ENCODE peak calls at places on chromosome 11, in seven cellular contexts. One of them, this sample, is unnamed. For H3K4me1, the result is how much of the 10 kb centered on the place peaks cover.

GRCh38 chr11:73493838-73494598 is 103.9 kb downstream of the FAM168A start:
- DNase-seq in left ventricle myocardium inferior: no peak
- DNase-seq in PC-9: peak
- DNase-seq in transverse colon: no peak
- DNase-seq in upper lobe of right lung: no peak
- DNase-seq in H9: peak
- DNase-seq in colonic mucosa: no peak
- DNase-seq in this sample: no peak

GRCh38 chr11:76700177-76701100 is 29.9 kb upstream of the LRRC32 start:
- DNase-seq in left ventricle myocardium inferior: no peak
- DNase-seq in PC-9: peak
- DNase-seq in transverse colon: no peak
- DNase-seq in upper lobe of right lung: no peak
- DNase-seq in H9: no peak
- DNase-seq in colonic mucosa: no peak
- DNase-seq in this sample: peak

GRCh38 chr11:92978226-92979111 is 9.0 kb downstream of the MTNR1B start:
- DNase-seq in left ventricle myocardium inferior: peak
- DNase-seq in PC-9: no peak
- DNase-seq in transverse colon: no peak
- DNase-seq in upper lobe of right lung: no peak
- DNase-seq in H9: no peak
- DNase-seq in colonic mucosa: no peak
- DNase-seq in this sample: no peak

GRCh38 chr11:122862091-122862490 is 20.5 kb upstream of the JHY start:
- DNase-seq in left ventricle myocardium inferior: no peak
- DNase-seq in PC-9: no peak
- DNase-seq in transverse colon: no peak
- DNase-seq in upper lobe of right lung: no peak
- DNase-seq in H9: no peak
- DNase-seq in colonic mucosa: no peak
- DNase-seq in this sample: no peak

GRCh38 chr11:111871693-111872161 is 346 bp upstream of the ALG9 start:
- DNase-seq in left ventricle myocardium inferior: no peak
- DNase-seq in PC-9: no peak
- DNase-seq in transverse colon: no peak
- DNase-seq in upper lobe of right lung: no peak
- DNase-seq in H9: no peak
- DNase-seq in colonic mucosa: no peak
- DNase-seq in this sample: no peak

GRCh38 chr11:46050652-46051051 is 70.6 kb downstream of the PHF21A start:
- DNase-seq in left ventricle myocardium inferior: no peak
- DNase-seq in PC-9: no peak
- DNase-seq in transverse colon: no peak
- DNase-seq in upper lobe of right lung: no peak
- DNase-seq in H9: no peak
- DNase-seq in colonic mucosa: no peak
- DNase-seq in this sample: no peak

GRCh38 chr11:27786331-27786730 is 86.1 kb upstream of the BDNF start:
- DNase-seq in left ventricle myocardium inferior: no peak
- DNase-seq in PC-9: no peak
- DNase-seq in transverse colon: no peak
- DNase-seq in upper lobe of right lung: no peak
- DNase-seq in H9: no peak
- DNase-seq in colonic mucosa: no peak
- DNase-seq in this sample: no peak

GRCh38 chr11:15412054-15412453 is 297.3 kb downstream of the INSC start:
- DNase-seq in left ventricle myocardium inferior: no peak
- DNase-seq in PC-9: no peak
- DNase-seq in transverse colon: no peak
- DNase-seq in upper lobe of right lung: no peak
- DNase-seq in H9: no peak
- DNase-seq in colonic mucosa: no peak
- DNase-seq in this sample: no peak

GRCh38 chr11:765025-765801 is 12.1 kb downstream of the GATD1 start:
- DNase-seq in left ventricle myocardium inferior: peak
- DNase-seq in PC-9: peak
- DNase-seq in transverse colon: peak
- DNase-seq in upper lobe of right lung: no peak
- DNase-seq in H9: peak
- DNase-seq in colonic mucosa: peak
- DNase-seq in this sample: peak

DNA sequence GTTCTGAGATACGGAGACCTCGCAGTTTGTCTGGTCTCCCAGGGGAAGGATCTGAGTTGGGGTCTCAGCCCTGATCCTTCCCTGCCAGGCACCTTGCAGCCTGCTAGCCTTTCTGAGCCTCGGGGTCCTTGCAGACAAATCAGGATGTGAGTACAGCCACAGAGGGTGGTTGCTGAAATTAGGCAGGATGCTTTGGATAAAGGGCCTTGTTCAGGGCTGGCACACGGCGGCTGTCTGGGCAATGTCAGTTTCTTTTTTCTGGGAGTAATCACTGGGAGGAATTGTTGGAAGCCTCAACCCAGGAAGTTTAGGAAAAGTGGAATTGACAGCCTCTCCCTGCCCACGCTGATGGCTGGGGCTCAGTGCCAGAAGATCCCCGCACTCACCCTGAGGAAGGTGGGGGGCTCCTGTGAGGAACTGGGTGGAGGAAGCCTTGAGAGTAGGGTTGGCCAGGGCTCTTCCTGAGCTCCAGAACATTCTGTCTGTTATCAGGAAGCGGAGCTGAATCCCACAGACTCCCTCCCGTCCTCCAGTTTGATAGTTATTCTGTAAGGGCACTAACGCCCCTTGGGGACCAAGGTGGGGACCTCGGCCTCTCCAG is 37.4 kb downstream of the CD82 start:
- DNase-seq in left ventricle myocardium inferior: no peak
- DNase-seq in PC-9: no peak
- DNase-seq in transverse colon: no peak
- DNase-seq in upper lobe of right lung: no peak
- DNase-seq in H9: no peak
- DNase-seq in colonic mucosa: no peak
- DNase-seq in this sample: no peak
- H3K4me1 ChIP-seq in left ventricle myocardium inferior: half or more
- H3K4me1 ChIP-seq in PC-9: under half
- H3K4me1 ChIP-seq in transverse colon: under half
- H3K4me1 ChIP-seq in upper lobe of right lung: under half
- H3K4me1 ChIP-seq in H9: under half
- H3K4me1 ChIP-seq in colonic mucosa: under half
- H3K4me1 ChIP-seq in this sample: under half

DNA sequence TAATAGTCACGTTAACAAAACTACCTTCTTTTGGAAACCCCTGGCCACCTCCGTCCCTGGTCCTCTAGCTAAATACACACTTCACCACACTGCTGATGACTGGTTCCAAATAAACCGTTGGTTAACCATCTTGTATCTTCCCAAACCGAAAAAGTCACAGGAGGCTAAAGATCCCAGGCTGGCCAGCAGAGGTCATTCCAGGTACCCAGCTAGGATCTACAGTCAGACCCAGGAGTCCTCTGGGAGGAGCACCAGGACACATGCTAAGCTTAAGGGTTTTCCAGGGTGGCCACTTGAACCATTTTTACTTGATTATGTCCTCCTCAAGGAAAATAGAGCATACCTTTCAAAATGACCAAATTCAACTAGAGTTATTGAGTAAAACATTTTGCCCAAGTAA is 103.2 kb downstream of the ETS1 start:
- DNase-seq in left ventricle myocardium inferior: no peak
- DNase-seq in PC-9: no peak
- DNase-seq in transverse colon: no peak
- DNase-seq in upper lobe of right lung: no peak
- DNase-seq in H9: no peak
- DNase-seq in colonic mucosa: no peak
- DNase-seq in this sample: no peak
- TF ChIP-seq CTCF in left ventricle myocardium inferior: peak
- TF ChIP-seq CTCF in PC-9: peak
- TF ChIP-seq CTCF in transverse colon: no peak
- TF ChIP-seq CTCF in upper lobe of right lung: no peak
- TF ChIP-seq CTCF in H9: peak
- TF ChIP-seq CTCF in colonic mucosa: no peak
- TF ChIP-seq CTCF in this sample: no peak

DNA sequence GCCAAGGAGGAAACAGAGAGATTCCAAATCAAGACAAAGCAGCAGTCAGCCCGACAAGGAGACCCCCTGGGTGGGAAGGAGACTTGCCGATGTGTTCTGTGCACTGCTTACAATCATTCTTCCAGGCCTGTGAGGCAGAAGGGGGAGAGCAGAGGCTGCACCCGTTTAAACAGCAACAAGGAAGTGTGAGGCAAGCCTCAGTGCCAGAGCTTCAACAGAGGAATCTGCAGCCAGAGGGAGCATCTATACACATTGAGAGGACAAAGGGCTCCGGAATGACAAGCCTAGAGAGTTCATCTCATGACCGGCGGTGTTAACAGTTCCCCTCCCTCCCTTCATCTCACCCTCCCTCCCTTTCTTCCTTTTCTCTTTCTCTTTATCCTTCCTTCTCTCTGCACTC is 121.2 kb downstream of the NXPE2 start:
- DNase-seq in left ventricle myocardium inferior: no peak
- DNase-seq in PC-9: no peak
- DNase-seq in transverse colon: no peak
- DNase-seq in upper lobe of right lung: no peak
- DNase-seq in H9: peak
- DNase-seq in colonic mucosa: no peak
- DNase-seq in this sample: no peak
- H3K27ac ChIP-seq in left ventricle myocardium inferior: no peak
- H3K27ac ChIP-seq in PC-9: no peak
- H3K27ac ChIP-seq in transverse colon: no peak
- H3K27ac ChIP-seq in upper lobe of right lung: no peak
- H3K27ac ChIP-seq in H9: no peak
- H3K27ac ChIP-seq in colonic mucosa: no peak
- H3K27ac ChIP-seq in this sample: no peak

DNA sequence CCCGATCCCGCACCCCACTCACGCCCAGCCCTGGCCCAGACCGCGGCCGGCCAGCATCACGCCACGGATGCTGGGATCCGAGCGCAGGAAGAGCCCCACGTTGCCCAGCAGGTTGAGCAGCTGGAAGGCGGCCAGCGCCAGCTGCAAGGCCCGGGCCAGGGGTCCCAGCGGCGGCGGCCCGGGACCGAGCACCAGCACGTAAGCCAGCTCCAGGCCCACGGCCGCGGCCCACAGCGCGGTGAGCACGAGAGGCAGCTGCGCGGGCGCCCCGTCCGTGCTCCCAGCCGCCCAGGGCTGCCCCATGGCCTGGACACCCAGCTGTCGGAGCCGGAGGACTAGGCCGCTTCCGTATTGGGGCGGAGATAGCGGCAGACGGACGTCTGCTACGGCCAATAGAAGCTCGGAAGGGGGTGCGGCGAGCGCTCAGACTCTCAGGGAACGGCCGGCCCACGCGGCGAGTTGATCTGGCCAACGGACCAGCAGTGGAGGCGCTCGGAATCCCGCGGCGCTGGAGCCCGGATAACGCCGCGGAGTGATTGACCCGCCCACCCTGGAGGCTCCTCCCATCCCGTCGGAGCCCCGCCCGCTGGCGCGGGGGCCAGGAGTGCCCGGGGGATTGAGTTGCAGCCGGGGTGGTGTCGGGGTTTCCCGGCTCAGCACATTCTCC is at the start of gene ZDHHC24:
- DNase-seq in left ventricle myocardium inferior: peak
- DNase-seq in PC-9: peak
- DNase-seq in transverse colon: peak
- DNase-seq in upper lobe of right lung: peak
- DNase-seq in H9: peak
- DNase-seq in colonic mucosa: peak
- DNase-seq in this sample: peak
- H3K4me1 ChIP-seq in left ventricle myocardium inferior: under half
- H3K4me1 ChIP-seq in PC-9: under half
- H3K4me1 ChIP-seq in transverse colon: under half
- H3K4me1 ChIP-seq in upper lobe of right lung: under half
- H3K4me1 ChIP-seq in H9: under half
- H3K4me1 ChIP-seq in colonic mucosa: under half
- H3K4me1 ChIP-seq in this sample: under half

GRCh38 chr11:117950320-117950719 is 21.1 kb upstream of the TMPRSS13 start:
- DNase-seq in left ventricle myocardium inferior: no peak
- DNase-seq in PC-9: no peak
- DNase-seq in transverse colon: peak
- DNase-seq in upper lobe of right lung: no peak
- DNase-seq in H9: no peak
- DNase-seq in colonic mucosa: no peak
- DNase-seq in this sample: no peak
- TF ChIP-seq CTCF in left ventricle myocardium inferior: peak
- TF ChIP-seq CTCF in PC-9: no peak
- TF ChIP-seq CTCF in transverse colon: peak
- TF ChIP-seq CTCF in upper lobe of right lung: peak
- TF ChIP-seq CTCF in H9: no peak
- TF ChIP-seq CTCF in colonic mucosa: no peak
- TF ChIP-seq CTCF in this sample: peak

GRCh38 chr11:103317118-103317517 is 207.9 kb downstream of the DYNC2H1 start:
- DNase-seq in left ventricle myocardium inferior: no peak
- DNase-seq in PC-9: no peak
- DNase-seq in transverse colon: no peak
- DNase-seq in upper lobe of right lung: no peak
- DNase-seq in H9: no peak
- DNase-seq in colonic mucosa: no peak
- DNase-seq in this sample: no peak
- H3K27ac ChIP-seq in left ventricle myocardium inferior: no peak
- H3K27ac ChIP-seq in PC-9: no peak
- H3K27ac ChIP-seq in transverse colon: no peak
- H3K27ac ChIP-seq in upper lobe of right lung: no peak
- H3K27ac ChIP-seq in H9: no peak
- H3K27ac ChIP-seq in colonic mucosa: no peak
- H3K27ac ChIP-seq in this sample: no peak

GRCh38 chr11:66727282-66727882 is 1.6 kb downstream of the SPTBN2 start:
- DNase-seq in left ventricle myocardium inferior: no peak
- DNase-seq in PC-9: no peak
- DNase-seq in transverse colon: peak
- DNase-seq in upper lobe of right lung: no peak
- DNase-seq in H9: peak
- DNase-seq in colonic mucosa: no peak
- DNase-seq in this sample: peak

GRCh38 chr11:66727883-66728759 is 895 bp downstream of the SPTBN2 start:
- DNase-seq in left ventricle myocardium inferior: no peak
- DNase-seq in PC-9: no peak
- DNase-seq in transverse colon: peak
- DNase-seq in upper lobe of right lung: no peak
- DNase-seq in H9: no peak
- DNase-seq in colonic mucosa: no peak
- DNase-seq in this sample: no peak

GRCh38 chr11:66723693-66724092 is 5.3 kb downstream of the SPTBN2 start:
- DNase-seq in left ventricle myocardium inferior: no peak
- DNase-seq in PC-9: no peak
- DNase-seq in transverse colon: no peak
- DNase-seq in upper lobe of right lung: no peak
- DNase-seq in H9: no peak
- DNase-seq in colonic mucosa: no peak
- DNase-seq in this sample: no peak

GRCh38 chr11:66725114-66725513 is 3.9 kb downstream of the SPTBN2 start:
- DNase-seq in left ventricle myocardium inferior: no peak
- DNase-seq in PC-9: no peak
- DNase-seq in transverse colon: no peak
- DNase-seq in upper lobe of right lung: no peak
- DNase-seq in H9: no peak
- DNase-seq in colonic mucosa: no peak
- DNase-seq in this sample: no peak

DNA sequence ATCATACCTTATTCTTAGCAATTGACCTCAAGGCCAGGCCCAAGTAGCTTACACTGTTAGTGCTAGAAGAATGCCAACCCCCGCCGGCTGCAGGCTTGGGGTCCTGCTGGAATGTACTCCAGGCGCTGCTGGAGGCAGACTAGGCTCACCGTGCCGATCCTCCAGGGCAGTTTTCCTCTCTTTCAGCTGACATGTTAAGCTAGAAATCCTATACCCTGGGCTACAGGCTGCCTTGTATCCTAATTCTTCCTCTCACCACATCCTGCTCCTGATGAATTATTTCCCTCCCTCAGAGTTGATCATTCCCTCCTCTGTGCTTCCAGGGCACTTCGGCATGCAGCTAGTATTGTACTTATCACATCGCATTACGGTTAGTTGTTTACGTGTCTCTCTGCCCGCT is 3.4 kb downstream of the SPTBN2 start:
- DNase-seq in left ventricle myocardium inferior: no peak
- DNase-seq in PC-9: no peak
- DNase-seq in transverse colon: no peak
- DNase-seq in upper lobe of right lung: no peak
- DNase-seq in H9: no peak
- DNase-seq in colonic mucosa: no peak
- DNase-seq in this sample: no peak
- H3K4me1 ChIP-seq in left ventricle myocardium inferior: under half
- H3K4me1 ChIP-seq in PC-9: under half
- H3K4me1 ChIP-seq in transverse colon: under half
- H3K4me1 ChIP-seq in upper lobe of right lung: under half
- H3K4me1 ChIP-seq in H9: under half
- H3K4me1 ChIP-seq in colonic mucosa: under half
- H3K4me1 ChIP-seq in this sample: under half